ENCODE peak calls at places on chromosome 6, in four cellular contexts. One of them, this sample, is unnamed. For H3K4me1, the result is how much of the 10 kb centered on the place peaks cover.

GRCh38 chr6:75802366-75802765 is 53.3 kb downstream of the MYO6 start:
- DNase-seq in neuronal stem cell: no peak
- DNase-seq in neural progenitor cell: no peak
- DNase-seq in Karpas-422: no peak
- DNase-seq in this sample: no peak

GRCh38 chr6:42564496-42564890 is 664 bp downstream of the UBR2 start:
- DNase-seq in neuronal stem cell: no peak
- DNase-seq in neural progenitor cell: no peak
- DNase-seq in Karpas-422: peak
- DNase-seq in this sample: peak

GRCh38 chr6:298233-299049 is 6.2 kb downstream of the DUSP22 start:
- DNase-seq in neuronal stem cell: no peak
- DNase-seq in neural progenitor cell: no peak
- DNase-seq in Karpas-422: peak
- DNase-seq in this sample: peak

GRCh38 chr6:168046696-168047095 is 32.3 kb downstream of the FRMD1 start:
- DNase-seq in neuronal stem cell: no peak
- DNase-seq in neural progenitor cell: no peak
- DNase-seq in Karpas-422: no peak
- DNase-seq in this sample: no peak

GRCh38 chr6:77834591-77834996 is 181.8 kb downstream of the MEI4 start:
- DNase-seq in neuronal stem cell: no peak
- DNase-seq in neural progenitor cell: no peak
- DNase-seq in Karpas-422: no peak
- DNase-seq in this sample: no peak

GRCh38 chr6:157268835-157269234 is 54.5 kb downstream of the TMEM242 start:
- DNase-seq in neuronal stem cell: no peak
- DNase-seq in neural progenitor cell: no peak
- DNase-seq in Karpas-422: no peak
- DNase-seq in this sample: no peak

GRCh38 chr6:168179702-168180382 is 100.8 kb upstream of the FRMD1 start:
- DNase-seq in neuronal stem cell: no peak
- DNase-seq in neural progenitor cell: no peak
- DNase-seq in Karpas-422: no peak
- DNase-seq in this sample: no peak

GRCh38 chr6:69729870-69730449 is 66.8 kb downstream of the LMBRD1 start:
- DNase-seq in neuronal stem cell: no peak
- DNase-seq in neural progenitor cell: no peak
- DNase-seq in Karpas-422: peak
- DNase-seq in this sample: peak

GRCh38 chr6:95280690-95281273 is 296.6 kb upstream of the MANEA start:
- DNase-seq in neuronal stem cell: peak
- DNase-seq in neural progenitor cell: peak
- DNase-seq in Karpas-422: peak
- DNase-seq in this sample: no peak

GRCh38 chr6:167560673-167561569 is 236.0 kb downstream of the TTLL2 start:
- DNase-seq in neuronal stem cell: no peak
- DNase-seq in neural progenitor cell: no peak
- DNase-seq in Karpas-422: no peak
- DNase-seq in this sample: no peak

GRCh38 chr6:152295346-152295745 is 341.8 kb downstream of the SYNE1 start:
- DNase-seq in neuronal stem cell: no peak
- DNase-seq in neural progenitor cell: no peak
- DNase-seq in Karpas-422: no peak
- DNase-seq in this sample: no peak

GRCh38 chr6:107114872-107115694 is at the start of gene BEND3:
- DNase-seq in neuronal stem cell: peak
- DNase-seq in neural progenitor cell: peak
- DNase-seq in Karpas-422: peak
- DNase-seq in this sample: no peak

GRCh38 chr6:343226-343935 is 48.2 kb upstream of the IRF4 start:
- DNase-seq in neuronal stem cell: no peak
- DNase-seq in neural progenitor cell: no peak
- DNase-seq in Karpas-422: no peak
- DNase-seq in this sample: no peak

DNA sequence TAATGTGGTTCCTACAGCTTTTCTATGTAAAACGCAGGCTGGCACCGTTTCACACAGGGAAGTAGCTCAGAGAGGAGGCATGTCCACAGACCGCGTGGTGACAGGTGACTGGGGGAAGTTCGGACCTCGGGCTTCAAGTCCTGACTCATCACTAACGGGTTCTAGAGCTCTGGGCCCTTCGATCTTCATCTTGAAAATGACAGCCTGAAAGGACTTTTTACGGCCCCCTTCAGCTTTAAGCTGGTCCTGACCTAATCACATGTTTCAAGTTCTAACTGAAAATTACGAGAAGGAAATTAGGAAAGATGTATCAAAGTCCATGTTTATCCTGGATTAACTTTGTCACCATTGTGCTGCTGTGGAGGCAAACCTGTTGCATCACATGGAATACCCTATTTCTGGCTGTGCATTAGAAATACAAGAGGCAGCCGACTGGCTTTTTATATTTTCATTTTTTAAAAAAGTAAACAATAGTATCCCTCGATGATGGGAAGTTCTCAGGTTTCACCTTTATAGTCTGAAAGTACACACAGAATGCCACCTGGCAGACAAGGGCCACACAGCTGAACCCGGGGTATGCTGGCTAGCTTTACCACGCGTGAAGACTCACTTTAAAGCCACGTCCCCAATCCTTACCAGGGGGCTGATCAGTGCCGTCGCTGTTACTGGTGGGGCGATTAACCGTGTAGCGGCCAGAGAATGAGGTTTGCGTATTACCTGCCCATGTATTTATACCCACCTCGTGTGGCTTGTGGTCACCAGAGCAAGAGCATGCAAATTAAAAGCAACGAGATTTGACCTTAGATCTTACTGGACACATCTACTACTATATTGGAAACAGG is 1.9 kb downstream of the MAN1A1 start:
- DNase-seq in neuronal stem cell: no peak
- DNase-seq in neural progenitor cell: no peak
- DNase-seq in Karpas-422: no peak
- DNase-seq in this sample: no peak
- H3K4me2 ChIP-seq in neuronal stem cell: peak
- H3K4me2 ChIP-seq in neural progenitor cell: peak
- H3K4me2 ChIP-seq in Karpas-422: peak
- H3K4me2 ChIP-seq in this sample: peak

GRCh38 chr6:148349466-148349865 is 6.8 kb downstream of the SASH1 start:
- DNase-seq in neuronal stem cell: no peak
- DNase-seq in neural progenitor cell: no peak
- DNase-seq in Karpas-422: peak
- DNase-seq in this sample: no peak

GRCh38 chr6:148348335-148348734 is 5.7 kb downstream of the SASH1 start:
- DNase-seq in neuronal stem cell: no peak
- DNase-seq in neural progenitor cell: no peak
- DNase-seq in Karpas-422: peak
- DNase-seq in this sample: no peak

GRCh38 chr6:148348778-148349177 is 6.1 kb downstream of the SASH1 start:
- DNase-seq in neuronal stem cell: no peak
- DNase-seq in neural progenitor cell: no peak
- DNase-seq in Karpas-422: no peak
- DNase-seq in this sample: no peak

GRCh38 chr6:148345578-148345977 is 2.9 kb downstream of the SASH1 start:
- DNase-seq in neuronal stem cell: no peak
- DNase-seq in neural progenitor cell: no peak
- DNase-seq in Karpas-422: no peak
- DNase-seq in this sample: no peak

GRCh38 chr6:148347076-148348054 is 4.7 kb downstream of the SASH1 start:
- DNase-seq in neuronal stem cell: no peak
- DNase-seq in neural progenitor cell: no peak
- DNase-seq in Karpas-422: peak
- DNase-seq in this sample: no peak
- H3K4me3 ChIP-seq in neuronal stem cell: no peak
- H3K4me3 ChIP-seq in neural progenitor cell: peak
- H3K4me3 ChIP-seq in Karpas-422: no peak
- H3K4me3 ChIP-seq in this sample: no peak

GRCh38 chr6:144660545-144660944 is 375.4 kb downstream of the UTRN start:
- DNase-seq in neuronal stem cell: no peak
- DNase-seq in neural progenitor cell: no peak
- DNase-seq in Karpas-422: no peak
- DNase-seq in this sample: no peak
- H3K4me1 ChIP-seq in neuronal stem cell: under half
- H3K4me1 ChIP-seq in neural progenitor cell: half or more
- H3K4me1 ChIP-seq in Karpas-422: under half
- H3K4me1 ChIP-seq in this sample: under half

GRCh38 chr6:2751871-2752270 is 1.1 kb upstream of the MYLK4 start:
- DNase-seq in neuronal stem cell: no peak
- DNase-seq in neural progenitor cell: no peak
- DNase-seq in Karpas-422: no peak
- DNase-seq in this sample: no peak
- H3K4me2 ChIP-seq in neuronal stem cell: no peak
- H3K4me2 ChIP-seq in neural progenitor cell: no peak
- H3K4me2 ChIP-seq in Karpas-422: no peak
- H3K4me2 ChIP-seq in this sample: no peak

GRCh38 chr6:33670971-33671370 is 40.5 kb downstream of the UQCC2 start:
- DNase-seq in neuronal stem cell: no peak
- DNase-seq in neural progenitor cell: peak
- DNase-seq in Karpas-422: no peak
- DNase-seq in this sample: no peak
- H3K4me3 ChIP-seq in neuronal stem cell: no peak
- H3K4me3 ChIP-seq in neural progenitor cell: no peak
- H3K4me3 ChIP-seq in Karpas-422: no peak
- H3K4me3 ChIP-seq in this sample: no peak

DNA sequence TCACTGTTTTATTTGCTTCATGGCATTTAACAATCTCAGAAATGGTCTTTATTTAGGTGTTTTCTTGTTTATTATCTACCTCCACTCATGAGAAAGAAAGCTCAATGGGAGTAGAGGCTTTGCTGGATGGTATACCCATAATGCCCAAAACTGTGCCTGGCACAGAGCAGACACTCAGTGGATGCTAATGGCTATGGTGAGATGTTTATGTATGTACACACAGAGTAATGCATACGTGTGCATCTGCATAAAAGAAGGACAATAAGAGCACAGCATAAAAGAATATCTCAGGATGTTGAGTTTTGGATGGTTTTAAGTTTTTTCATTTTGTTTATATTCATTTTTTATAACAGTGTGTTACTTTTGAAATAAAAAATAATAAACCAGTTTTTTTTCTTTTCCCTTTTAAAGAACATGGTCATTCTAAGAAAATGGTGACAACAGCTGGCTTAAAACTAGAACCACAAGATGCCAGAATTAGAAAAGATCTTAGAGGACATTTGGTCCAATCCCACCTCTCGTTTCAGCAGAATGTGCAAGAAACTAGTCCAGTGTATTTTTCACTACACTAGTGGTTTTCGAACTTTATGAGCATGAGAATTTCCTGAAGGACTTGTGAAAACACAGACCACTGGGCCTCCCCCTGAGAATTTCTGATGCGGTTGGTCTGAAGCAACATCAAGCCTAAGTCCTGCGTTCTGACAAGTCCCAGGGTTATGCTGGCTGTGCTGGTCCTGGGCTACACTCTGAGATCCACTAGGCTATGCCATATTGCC is 131.9 kb downstream of the FYN start:
- DNase-seq in neuronal stem cell: no peak
- DNase-seq in neural progenitor cell: no peak
- DNase-seq in Karpas-422: no peak
- DNase-seq in this sample: no peak
- H3K4me1 ChIP-seq in neuronal stem cell: under half
- H3K4me1 ChIP-seq in neural progenitor cell: under half
- H3K4me1 ChIP-seq in Karpas-422: half or more
- H3K4me1 ChIP-seq in this sample: under half

GRCh38 chr6:33029297-33030184 is 20.1 kb upstream of the HLA-DOA start:
- DNase-seq in neuronal stem cell: no peak
- DNase-seq in neural progenitor cell: no peak
- DNase-seq in Karpas-422: peak
- DNase-seq in this sample: no peak
- H3K4me2 ChIP-seq in neuronal stem cell: no peak
- H3K4me2 ChIP-seq in neural progenitor cell: no peak
- H3K4me2 ChIP-seq in Karpas-422: peak
- H3K4me2 ChIP-seq in this sample: no peak

DNA sequence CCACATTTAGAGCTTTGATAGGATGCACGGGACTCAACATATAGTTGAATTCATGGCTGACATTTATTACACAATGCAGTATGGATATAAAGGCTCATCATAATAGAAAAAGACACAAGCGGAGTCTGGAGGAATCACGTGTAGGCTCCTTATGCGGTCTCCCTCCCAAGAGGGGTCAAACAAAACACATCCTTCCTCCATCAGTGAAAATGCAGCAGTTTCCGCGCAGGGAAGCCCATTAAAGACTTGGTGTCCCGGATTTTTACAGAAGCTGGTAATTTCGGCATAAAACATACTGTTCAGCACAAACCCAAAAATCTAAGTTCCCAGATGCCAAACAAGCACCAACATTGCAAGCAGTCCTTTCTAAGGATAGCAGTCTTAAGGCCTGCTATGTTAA is 1.1 kb downstream of the USP45 start:
- DNase-seq in neuronal stem cell: no peak
- DNase-seq in neural progenitor cell: peak
- DNase-seq in Karpas-422: peak
- DNase-seq in this sample: peak
- H3K4me3 ChIP-seq in neuronal stem cell: peak
- H3K4me3 ChIP-seq in neural progenitor cell: peak
- H3K4me3 ChIP-seq in Karpas-422: peak
- H3K4me3 ChIP-seq in this sample: peak

This sample was measured in endothelial cell of umbilical vein.